ENCODE peak calls at places on chromosomes 16 and 17, in five cellular contexts. One of them, this sample, is unnamed.
A peak's percentile ranks its signal among the peaks of the same experiment; 100 is the strongest.

GRCh38 chr16:456891-457483 is 31.5 kb downstream of the RAB11FIP3 start:
- DNase-seq in PC-9: peak; percentile 16
- DNase-seq in tibial nerve: no peak
- DNase-seq in AG04450: no peak
- DNase-seq in sigmoid colon: no peak
- DNase-seq in this sample: no peak

GRCh38 chr17:32341141-32341856 is 674 bp downstream of the C17orf75 start:
- DNase-seq in sigmoid colon: no peak
- DNase-seq in PC-9: peak; percentile 25
- DNase-seq in tibial nerve: no peak
- DNase-seq in AG04450: no peak
- DNase-seq in this sample: peak; percentile 20

GRCh38 chr17:78340183-78340955 is 19.5 kb downstream of the SOCS3 start:
- DNase-seq in tibial nerve: no peak
- DNase-seq in sigmoid colon: no peak
- DNase-seq in PC-9: no peak
- DNase-seq in AG04450: no peak
- DNase-seq in this sample: no peak

GRCh38 chr16:9262941-9263340 is 171.5 kb downstream of the HAPSTR1 start:
- DNase-seq in PC-9: no peak
- DNase-seq in tibial nerve: no peak
- DNase-seq in AG04450: no peak
- DNase-seq in sigmoid colon: no peak
- DNase-seq in this sample: no peak

GRCh38 chr17:36686123-36686669 is 84.8 kb downstream of the MRM1 start:
- DNase-seq in AG04450: no peak
- DNase-seq in tibial nerve: no peak
- DNase-seq in PC-9: peak; percentile 16
- DNase-seq in sigmoid colon: no peak
- DNase-seq in this sample: no peak

GRCh38 chr16:8963010-8963824 is 489 bp downstream of the USP7 start:
- DNase-seq in PC-9: no peak
- DNase-seq in AG04450: no peak
- DNase-seq in sigmoid colon: no peak
- DNase-seq in tibial nerve: no peak
- DNase-seq in this sample: no peak

GRCh38 chr16:49019826-49020401 is 261.7 kb downstream of the CBLN1 start:
- DNase-seq in sigmoid colon: peak; percentile 75
- DNase-seq in PC-9: no peak
- DNase-seq in AG04450: no peak
- DNase-seq in tibial nerve: no peak
- DNase-seq in this sample: no peak

GRCh38 chr16:12362482-12363458 is 386.2 kb downstream of the SNX29 start:
- DNase-seq in AG04450: no peak
- DNase-seq in PC-9: no peak
- DNase-seq in tibial nerve: no peak
- DNase-seq in sigmoid colon: peak; percentile 75
- DNase-seq in this sample: no peak

GRCh38 chr17:39306509-39307212 is 80.9 kb upstream of the STAC2 start:
- DNase-seq in PC-9: no peak
- DNase-seq in tibial nerve: no peak
- DNase-seq in AG04450: no peak
- DNase-seq in sigmoid colon: no peak
- DNase-seq in this sample: peak; percentile 40

GRCh38 chr17:17205368-17206148 is 575 bp downstream of the PLD6 start:
- DNase-seq in PC-9: peak; percentile 68
- DNase-seq in AG04450: no peak
- DNase-seq in sigmoid colon: peak; percentile 85
- DNase-seq in tibial nerve: peak; percentile 36
- DNase-seq in this sample: peak; percentile 68

GRCh38 chr17:75561927-75562603 is 25.5 kb upstream of the MYO15B start:
- DNase-seq in AG04450: no peak
- DNase-seq in sigmoid colon: no peak
- DNase-seq in tibial nerve: no peak
- DNase-seq in PC-9: no peak
- DNase-seq in this sample: no peak

GRCh38 chr17:27456681-27457404 is 595 bp downstream of the KSR1 start:
- DNase-seq in AG04450: no peak
- DNase-seq in PC-9: no peak
- DNase-seq in tibial nerve: no peak
- DNase-seq in sigmoid colon: peak; percentile 72
- DNase-seq in this sample: no peak

DNA sequence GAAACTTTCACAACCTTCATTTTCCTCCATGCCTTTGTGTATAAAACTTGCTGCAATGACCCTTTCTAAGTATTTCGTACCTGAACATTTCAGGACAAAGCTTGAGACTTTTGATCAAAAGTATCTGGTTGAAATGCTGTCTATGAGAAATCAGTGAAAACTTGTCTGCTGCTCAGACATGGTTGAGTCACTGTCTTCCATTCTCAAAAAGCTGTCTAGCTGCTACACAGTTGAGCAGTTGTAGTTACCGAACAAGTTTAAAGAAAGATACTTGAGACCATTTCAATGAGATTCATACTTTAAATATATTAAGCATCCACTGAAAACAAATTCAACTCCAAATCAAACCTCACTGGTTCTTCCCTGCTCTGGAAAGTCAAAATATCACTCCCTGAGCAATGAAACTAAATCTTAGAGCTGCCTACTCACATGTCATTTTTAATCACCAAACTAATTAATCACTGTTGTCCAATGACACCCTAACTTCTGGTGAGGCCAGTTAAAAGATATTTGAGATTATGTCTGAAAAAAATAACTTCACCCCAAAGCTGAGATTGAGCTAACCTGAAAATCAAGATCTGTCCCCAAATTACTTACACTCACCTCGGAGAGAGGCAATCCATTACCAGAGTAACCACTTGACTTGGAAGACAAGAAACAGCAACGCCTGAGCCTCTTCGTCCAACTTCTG is 503 bp downstream of the TMEM100 start:
- DNase-seq in AG04450: no peak
- DNase-seq in PC-9: no peak
- DNase-seq in tibial nerve: no peak
- DNase-seq in sigmoid colon: no peak
- DNase-seq in this sample: no peak
- H3K4me3 ChIP-seq in AG04450: peak overlapping the region; percentile 47
- H3K4me3 ChIP-seq in PC-9: no peak overlapping the region
- H3K4me3 ChIP-seq in tibial nerve: peak overlapping the region; percentile 22
- H3K4me3 ChIP-seq in sigmoid colon: peak overlapping the region; percentile 47
- H3K4me3 ChIP-seq in this sample: no peak overlapping the region

GRCh38 chr17:72514888-72515287 is 394.1 kb downstream of the SOX9 start:
- DNase-seq in PC-9: no peak
- DNase-seq in tibial nerve: no peak
- DNase-seq in sigmoid colon: no peak
- DNase-seq in AG04450: peak; percentile 58
- DNase-seq in this sample: no peak

GRCh38 chr17:72515291-72516065 is 394.7 kb downstream of the SOX9 start:
- DNase-seq in sigmoid colon: no peak
- DNase-seq in AG04450: no peak
- DNase-seq in PC-9: no peak
- DNase-seq in tibial nerve: no peak
- DNase-seq in this sample: peak; percentile 62

GRCh38 chr17:72518333-72518732 is 397.5 kb downstream of the SOX9 start:
- DNase-seq in AG04450: no peak
- DNase-seq in tibial nerve: no peak
- DNase-seq in PC-9: no peak
- DNase-seq in sigmoid colon: no peak
- DNase-seq in this sample: no peak

GRCh38 chr17:72517413-72518237 is 396.8 kb downstream of the SOX9 start:
- DNase-seq in sigmoid colon: no peak
- DNase-seq in tibial nerve: no peak
- DNase-seq in AG04450: no peak
- DNase-seq in PC-9: no peak
- DNase-seq in this sample: no peak

GRCh38 chr17:72516772-72517399 is 396.1 kb downstream of the SOX9 start:
- DNase-seq in tibial nerve: peak; percentile 34
- DNase-seq in PC-9: no peak
- DNase-seq in AG04450: no peak
- DNase-seq in sigmoid colon: no peak
- DNase-seq in this sample: peak; percentile 64
- TF ChIP-seq CTCF in tibial nerve: no peak
- TF ChIP-seq CTCF in PC-9: no peak
- TF ChIP-seq CTCF in AG04450: no peak
- TF ChIP-seq CTCF in sigmoid colon: no peak
- TF ChIP-seq CTCF in this sample: no peak

DNA sequence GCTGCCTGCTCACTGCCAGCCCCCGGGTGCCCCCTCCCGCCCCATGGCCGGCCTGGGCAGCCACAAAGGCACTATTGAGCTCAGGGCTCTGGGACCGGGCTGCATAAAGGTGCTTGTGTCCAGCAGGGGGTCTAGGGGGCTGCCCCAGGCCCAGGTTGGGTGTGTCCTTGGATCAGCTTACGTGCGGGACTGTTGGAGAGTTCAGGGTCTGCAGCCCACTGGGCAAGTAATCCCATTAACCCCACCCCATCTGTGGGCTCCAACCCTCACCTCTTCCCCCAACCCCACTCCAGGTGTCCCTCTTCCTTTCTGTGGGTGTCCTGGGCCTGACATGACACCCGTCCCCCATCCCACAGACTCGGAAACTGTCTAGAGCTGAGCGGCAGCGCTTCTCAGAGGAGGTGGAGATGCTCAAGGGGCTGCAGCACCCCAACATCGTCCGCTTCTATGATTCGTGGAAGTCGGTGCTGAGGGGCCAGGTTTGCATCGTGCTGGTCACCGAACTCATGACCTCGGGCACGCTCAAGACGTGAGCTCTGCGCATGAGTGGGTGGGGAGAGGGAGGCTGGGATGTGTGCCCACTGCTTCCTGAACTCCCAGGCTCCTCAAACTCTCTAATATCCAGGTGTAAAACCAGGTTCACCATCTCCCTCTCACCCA is 2.1 kb downstream of the WNK4 start:
- DNase-seq in sigmoid colon: no peak
- DNase-seq in tibial nerve: no peak
- DNase-seq in AG04450: no peak
- DNase-seq in PC-9: no peak
- DNase-seq in this sample: no peak
- H3K27me3 ChIP-seq in sigmoid colon: peaks cover 80% of the 10 kb centered on the region
- H3K27me3 ChIP-seq in tibial nerve: no peaks in the 10 kb centered on the region
- H3K27me3 ChIP-seq in AG04450: no peaks in the 10 kb centered on the region
- H3K27me3 ChIP-seq in PC-9: no peaks in the 10 kb centered on the region
- H3K27me3 ChIP-seq in this sample: peaks cover 9% of the 10 kb centered on the region

GRCh38 chr16:85437161-85438052 is 175.7 kb upstream of the GSE1 start:
- DNase-seq in PC-9: no peak
- DNase-seq in AG04450: no peak
- DNase-seq in sigmoid colon: peak; percentile 80
- DNase-seq in tibial nerve: no peak
- DNase-seq in this sample: no peak
- H3K4me3 ChIP-seq in PC-9: no peak overlapping the region
- H3K4me3 ChIP-seq in AG04450: no peak overlapping the region
- H3K4me3 ChIP-seq in sigmoid colon: no peak overlapping the region
- H3K4me3 ChIP-seq in tibial nerve: no peak overlapping the region
- H3K4me3 ChIP-seq in this sample: no peak overlapping the region